ENCODE peak calls at places on chromosome 10, in nine cellular contexts. A is Peyer's patch, H is IMR-90, P is gastrocnemius medialis, R is GM12878, T is ovary, F is transverse colon, Y is NB4, J is esophagus squamous epithelium. U is an unnamed sample.

GRCh38 chr10:19970707-19971106 is 154.5 kb downstream of the PLXDC2 start:
- DNase-seq in A (no peak), H (no peak), P (no peak), R (no peak), T (no peak), F (no peak), Y (no peak), J (no peak), U (no peak)

GRCh38 chr10:82591421-82591820 is 716.4 kb downstream of the NRG3 start:
- DNase-seq in A (no peak), H (no peak), P (no peak), R (no peak), T (no peak), F (no peak), Y (no peak), J (no peak), U (no peak)

GRCh38 chr10:35420044-35420443 is 83.7 kb downstream of the CCNY start:
- DNase-seq in A (no peak), H (peak; percentile 38), P (no peak), R (no peak), T (no peak), F (no peak), Y (no peak), J (no peak), U (no peak)

GRCh38 chr10:77082601-77083252 is 554.9 kb downstream of the KCNMA1 start:
- DNase-seq in A (no peak), H (peak; percentile 15), P (no peak), R (no peak), T (no peak), F (no peak), Y (peak; percentile 7), J (no peak), U (no peak)

GRCh38 chr10:132634947-132635271 is 97.3 kb downstream of the INPP5A start:
- DNase-seq in A (peak; percentile 26), H (no peak), P (no peak), R (no peak), T (no peak), F (no peak), Y (no peak), J (no peak), U (no peak)

GRCh38 chr10:15265076-15265475 is 96.6 kb upstream of the NMT2 start:
- DNase-seq in A (no peak), H (no peak), P (no peak), R (no peak), T (no peak), F (no peak), Y (no peak), J (no peak), U (no peak)

GRCh38 chr10:126904807-126905686 is at the start of gene DOCK1:
- DNase-seq in A (peak; percentile 74), H (peak; percentile 68), P (no peak), R (no peak), T (peak; percentile 47), F (peak; percentile 74), Y (no peak), J (no peak), U (peak; percentile 83)

GRCh38 chr10:44457259-44457658 is 72.4 kb upstream of the CXCL12 start:
- DNase-seq in A (no peak), H (no peak), P (no peak), R (no peak), T (no peak), F (no peak), Y (no peak), J (no peak), U (no peak)

GRCh38 chr10:8128511-8128910 is 74.0 kb downstream of the GATA3 start:
- DNase-seq in A (no peak), H (no peak), P (no peak), R (no peak), T (no peak), F (no peak), Y (no peak), J (no peak), U (no peak)

GRCh38 chr10:133388265-133388972 is 5.5 kb upstream of the MTG1 start:
- DNase-seq in A (peak; percentile 40), H (no peak), P (no peak), R (peak; percentile 60), T (peak; percentile 4), F (no peak), Y (peak; percentile 81), J (no peak), U (peak; percentile 52)

GRCh38 chr10:132162021-132162531 is 24.7 kb upstream of the DPYSL4 start:
- DNase-seq in A (no peak), H (no peak), P (peak; percentile 22), R (no peak), T (no peak), F (no peak), Y (no peak), J (no peak), U (no peak)

GRCh38 chr10:44233561-44234470 is 151.1 kb downstream of the CXCL12 start:
- DNase-seq in A (no peak), H (no peak), P (no peak), R (no peak), T (no peak), F (peak; percentile 15), Y (no peak), J (no peak), U (peak; percentile 86)

GRCh38 chr10:75623310-75623940 is 192.0 kb downstream of the LRMDA start:
- DNase-seq in A (no peak), H (no peak), P (no peak), R (no peak), T (no peak), F (no peak), Y (no peak), J (no peak), U (no peak)

DNA sequence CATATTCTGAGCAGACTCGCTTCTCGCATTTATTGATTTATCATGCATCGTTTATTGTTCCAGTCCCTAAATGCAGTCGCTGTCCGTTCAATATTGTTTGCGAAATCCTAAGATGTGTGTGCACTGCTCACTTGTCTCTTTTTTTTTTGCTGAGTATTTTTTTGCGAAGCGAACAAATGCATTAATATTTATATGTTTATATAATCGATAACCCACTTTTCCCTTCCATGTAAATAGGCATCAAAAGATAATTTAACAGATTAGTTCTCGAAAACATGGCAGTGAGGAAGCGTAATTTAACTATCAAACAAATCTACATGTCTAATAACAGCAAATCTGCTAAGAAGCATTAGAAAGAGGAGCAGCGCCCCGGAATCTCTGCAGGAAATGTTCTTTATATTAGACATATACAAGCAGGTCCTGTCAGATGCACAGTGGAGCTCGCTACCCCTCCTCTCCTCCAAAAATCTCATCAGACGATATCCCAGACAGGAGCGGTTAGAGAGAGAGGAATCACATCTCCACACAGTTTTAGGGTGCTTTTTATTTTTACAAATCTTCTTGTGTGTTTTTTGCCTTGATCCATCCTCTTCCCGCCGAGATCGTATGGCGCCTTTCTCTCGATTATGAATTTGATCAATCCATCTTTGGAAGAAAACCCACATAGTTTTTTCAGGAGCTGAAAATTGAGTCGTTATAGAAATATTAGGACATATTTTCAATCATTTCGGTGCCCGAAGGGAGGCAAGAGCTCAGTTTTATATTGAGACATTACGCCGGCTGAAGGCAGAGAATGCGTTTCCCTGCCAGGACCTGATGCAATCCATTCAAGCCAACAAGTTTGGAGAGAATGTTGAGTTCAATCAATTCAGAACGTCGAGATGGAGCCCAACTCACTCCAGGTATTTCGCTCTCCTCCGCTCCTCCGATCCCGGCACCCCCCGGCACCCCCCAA is at the start of gene ARID5B:
- DNase-seq in A (peak; percentile 86), H (peak; percentile 72), P (no peak), R (no peak), T (no peak), F (peak; percentile 74), Y (peak; percentile 71), J (no peak), U (no peak)
- TF ChIP-seq POLR2A in A (no peak), H (no peak), P (no peak), R (peak; percentile 73), T (no peak), F (no peak), Y (no peak), J (no peak), U (no peak)

DNA sequence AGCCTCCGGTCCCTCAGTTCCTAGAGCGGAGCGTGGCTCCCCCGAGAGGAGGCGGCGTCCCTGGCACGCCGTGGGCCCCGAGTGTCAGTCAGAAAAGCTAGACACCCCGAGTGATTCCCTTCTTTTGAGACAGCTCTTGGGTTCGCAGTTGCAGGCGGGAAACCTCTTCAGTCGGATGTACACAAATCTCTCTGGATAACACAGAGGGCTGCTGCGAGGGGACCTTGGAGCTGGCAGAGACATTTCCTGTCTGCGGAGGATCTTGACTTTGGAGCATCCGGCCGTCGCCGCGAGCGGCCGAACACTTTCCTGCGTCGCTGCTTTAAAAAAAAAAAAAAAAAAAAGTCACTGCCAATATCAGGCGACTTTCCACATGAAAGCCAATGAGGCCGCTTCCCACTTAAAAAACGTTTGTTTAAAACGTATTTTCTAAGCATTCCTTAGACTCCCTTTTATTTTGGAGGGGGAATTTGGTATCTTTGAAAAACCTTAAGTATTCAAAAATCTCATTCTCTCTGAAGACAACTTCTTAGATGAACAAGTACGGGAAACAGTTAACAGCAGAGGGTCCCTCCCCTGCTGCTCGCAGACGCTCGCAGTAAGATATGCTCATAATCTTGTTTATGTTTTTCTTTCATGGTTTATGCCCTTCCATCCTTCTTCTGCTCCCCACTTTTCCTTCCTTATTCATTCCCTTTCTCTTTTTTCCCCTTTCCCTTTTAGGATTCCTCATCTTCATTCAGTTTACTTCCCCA is 9.9 kb downstream of the HHEX start:
- DNase-seq in A (peak; percentile 72), H (peak; percentile 42), P (no peak), R (no peak), T (no peak), F (peak; percentile 30), Y (peak; percentile 85), J (no peak), U (no peak)
- TF ChIP-seq POLR2A in A (no peak), H (no peak), P (no peak), R (no peak), T (no peak), F (no peak), Y (peak; percentile 19), J (no peak), U (no peak)

GRCh38 chr10:121598261-121599249 is at the start of gene FGFR2:
- DNase-seq in A (peak; percentile 83), H (no peak), P (peak; percentile 6), R (no peak), T (peak; percentile 86), F (peak; percentile 88), Y (no peak), J (no peak), U (peak; percentile 92)
- TF ChIP-seq POLR2A in A (peak; percentile 25), H (no peak), P (no peak), R (no peak), T (no peak), F (peak; percentile 45), Y (no peak), J (peak; percentile 15), U (no peak)

GRCh38 chr10:128008521-128009250 is 101.8 kb downstream of the PTPRE start:
- DNase-seq in A (peak; percentile 38), H (no peak), P (no peak), R (no peak), T (no peak), F (no peak), Y (no peak), J (no peak), U (peak; percentile 48)

GRCh38 chr10:128013626-128014025 is 106.7 kb downstream of the PTPRE start:
- DNase-seq in A (peak; percentile 23), H (no peak), P (no peak), R (no peak), T (no peak), F (no peak), Y (no peak), J (no peak), U (peak; percentile 15)

GRCh38 chr10:128009768-128010167 is 102.9 kb downstream of the PTPRE start:
- DNase-seq in A (no peak), H (peak; percentile 14), P (no peak), R (no peak), T (no peak), F (no peak), Y (no peak), J (no peak), U (peak; percentile 68)

GRCh38 chr10:128009357-128009756 is 102.5 kb downstream of the PTPRE start:
- DNase-seq in A (peak; percentile 30), H (no peak), P (no peak), R (no peak), T (no peak), F (no peak), Y (no peak), J (no peak), U (peak; percentile 55)

GRCh38 chr10:128011059-128011979 is 104.4 kb downstream of the PTPRE start:
- DNase-seq in A (peak; percentile 91), H (peak; percentile 44), P (peak; percentile 47), R (peak; percentile 19), T (peak; percentile 56), F (peak; percentile 86), Y (peak; percentile 79), J (peak; percentile 6), U (peak; percentile 86)
- TF ChIP-seq POLR2A in A (no peak), H (no peak), P (no peak), R (no peak), T (no peak), F (no peak), Y (no peak), J (no peak), U (no peak)

U was measured in sigmoid colon.